ENCODE peak calls at places on chromosome 19, in six cellular contexts. U is astrocyte of the spinal cord, J is heart right ventricle, N is cardiac fibroblast, L is nephron progenitor cell, H is GM13976. W is an unnamed sample.

GRCh38 chr19:42028304-42029216 is 34.5 kb upstream of the ATP1A3 start:
- DNase-seq in U (no peak), J (no peak), N (no peak), L (peak), H (no peak), W (no peak)

GRCh38 chr19:1482361-1483066 is 3.5 kb upstream of the C19orf25 start:
- DNase-seq in U (no peak), J (no peak), N (no peak), L (no peak), H (no peak), W (no peak)

GRCh38 chr19:5170329-5170745 is 170.3 kb downstream of the PTPRS start:
- DNase-seq in U (no peak), J (no peak), N (no peak), L (peak), H (no peak), W (no peak)

GRCh38 chr19:31598730-31599238 is 249.5 kb upstream of the TSHZ3 start:
- DNase-seq in U (no peak), J (no peak), N (no peak), L (no peak), H (no peak), W (no peak)

GRCh38 chr19:42088471-42089190 is 12.7 kb downstream of the ZNF574 start:
- DNase-seq in U (peak), J (no peak), N (peak), L (no peak), H (no peak), W (no peak)

GRCh38 chr19:41746593-41747227 is 8.6 kb upstream of the CEACAM6 start:
- DNase-seq in U (peak), J (no peak), N (peak), L (no peak), H (peak), W (peak)

GRCh38 chr19:45009625-45010255 is 8.5 kb downstream of the RELB start:
- DNase-seq in U (no peak), J (no peak), N (no peak), L (no peak), H (no peak), W (no peak)

GRCh38 chr19:17333611-17334413 is 843 bp downstream of the ANO8 start:
- DNase-seq in U (peak), J (no peak), N (peak), L (no peak), H (peak), W (peak)

GRCh38 chr19:13056052-13056660 is 46.5 kb downstream of the LYL1 start:
- DNase-seq in U (peak), J (peak), N (peak), L (no peak), H (no peak), W (no peak)

GRCh38 chr19:49874503-49875157 is 2.5 kb downstream of the AKT1S1 start:
- DNase-seq in U (no peak), J (no peak), N (no peak), L (no peak), H (no peak), W (no peak)

GRCh38 chr19:39401549-39402416 is 4.9 kb upstream of the ZFP36 start:
- DNase-seq in U (peak), J (peak), N (peak), L (no peak), H (peak), W (peak)

GRCh38 chr19:11421607-11422098 is 2.5 kb upstream of the RGL3 start:
- DNase-seq in U (no peak), J (peak), N (no peak), L (peak), H (peak), W (peak)

GRCh38 chr19:41217741-41218140 is 1.3 kb upstream of the AXL start:
- DNase-seq in U (no peak), J (no peak), N (no peak), L (no peak), H (no peak), W (no peak)

GRCh38 chr19:58362272-58362994 is at the start of gene ZNF497:
- DNase-seq in U (peak), J (peak), N (peak), L (peak), H (peak), W (peak)

GRCh38 chr19:41226053-41226873 is 7.2 kb downstream of the AXL start:
- DNase-seq in U (peak), J (peak), N (peak), L (peak), H (no peak), W (peak)

GRCh38 chr19:49806613-49806946 is 6.5 kb downstream of the FUZ start:
- DNase-seq in U (no peak), J (no peak), N (no peak), L (no peak), H (no peak), W (no peak)

GRCh38 chr19:38661996-38662395 is 14.5 kb downstream of the ACTN4 start:
- DNase-seq in U (no peak), J (no peak), N (no peak), L (no peak), H (no peak), W (no peak)

GRCh38 chr19:19404879-19405860 is at the start of gene GATAD2A:
- DNase-seq in U (peak), J (peak), N (peak), L (peak), H (peak), W (peak)

GRCh38 chr19:19409235-19410030 is 4.0 kb downstream of the GATAD2A start:
- DNase-seq in U (no peak), J (no peak), N (no peak), L (no peak), H (no peak), W (no peak)

GRCh38 chr19:19405919-19406877 is 723 bp downstream of the GATAD2A start:
- DNase-seq in U (peak), J (peak), N (peak), L (peak), H (peak), W (peak)

GRCh38 chr19:19407640-19407933 is 2.1 kb downstream of the GATAD2A start:
- DNase-seq in U (no peak), J (no peak), N (no peak), L (no peak), H (no peak), W (no peak)

DNA sequence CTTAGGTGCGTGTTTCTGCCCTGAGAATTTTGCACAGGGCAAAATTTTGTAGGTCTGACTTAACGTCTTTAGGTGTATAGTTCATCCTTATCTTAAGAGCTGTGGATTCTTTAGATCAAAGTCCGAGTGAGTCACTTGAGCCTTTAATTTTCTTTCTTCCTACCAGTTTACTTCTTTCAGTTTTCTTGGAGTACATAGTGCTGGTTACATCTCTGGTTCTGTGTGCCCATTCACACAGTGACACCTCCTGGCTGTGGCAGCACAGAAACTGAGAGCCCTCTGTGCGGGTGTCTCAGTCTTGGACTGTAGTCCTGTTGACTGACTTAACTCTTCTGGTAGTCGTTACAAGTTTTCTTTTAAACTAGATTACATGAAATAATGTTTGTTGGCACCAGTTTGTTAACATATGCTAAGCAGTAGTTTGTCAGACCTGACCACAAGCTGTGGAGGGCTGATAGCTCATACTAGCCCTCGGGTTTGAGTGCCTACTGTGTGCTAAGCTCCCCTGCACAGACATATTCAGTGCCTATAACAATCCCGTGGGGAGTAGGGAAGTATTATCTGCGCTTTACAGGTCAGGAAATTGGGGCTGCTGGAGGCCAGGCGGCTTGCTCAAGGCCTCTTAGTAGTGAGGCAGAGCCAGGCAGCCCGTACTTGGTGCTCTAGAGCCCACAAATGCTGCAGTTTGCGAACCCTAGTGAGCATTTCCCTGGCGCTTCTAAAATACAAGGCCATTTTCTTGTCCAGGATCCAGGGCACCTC is 1.6 kb downstream of the GATAD2A start:
- DNase-seq in U (peak), J (no peak), N (peak), L (no peak), H (no peak), W (no peak)
- TF ChIP-seq CTCF in U (peak), J (peak), N (peak), L (no peak), H (peak), W (peak)

DNA sequence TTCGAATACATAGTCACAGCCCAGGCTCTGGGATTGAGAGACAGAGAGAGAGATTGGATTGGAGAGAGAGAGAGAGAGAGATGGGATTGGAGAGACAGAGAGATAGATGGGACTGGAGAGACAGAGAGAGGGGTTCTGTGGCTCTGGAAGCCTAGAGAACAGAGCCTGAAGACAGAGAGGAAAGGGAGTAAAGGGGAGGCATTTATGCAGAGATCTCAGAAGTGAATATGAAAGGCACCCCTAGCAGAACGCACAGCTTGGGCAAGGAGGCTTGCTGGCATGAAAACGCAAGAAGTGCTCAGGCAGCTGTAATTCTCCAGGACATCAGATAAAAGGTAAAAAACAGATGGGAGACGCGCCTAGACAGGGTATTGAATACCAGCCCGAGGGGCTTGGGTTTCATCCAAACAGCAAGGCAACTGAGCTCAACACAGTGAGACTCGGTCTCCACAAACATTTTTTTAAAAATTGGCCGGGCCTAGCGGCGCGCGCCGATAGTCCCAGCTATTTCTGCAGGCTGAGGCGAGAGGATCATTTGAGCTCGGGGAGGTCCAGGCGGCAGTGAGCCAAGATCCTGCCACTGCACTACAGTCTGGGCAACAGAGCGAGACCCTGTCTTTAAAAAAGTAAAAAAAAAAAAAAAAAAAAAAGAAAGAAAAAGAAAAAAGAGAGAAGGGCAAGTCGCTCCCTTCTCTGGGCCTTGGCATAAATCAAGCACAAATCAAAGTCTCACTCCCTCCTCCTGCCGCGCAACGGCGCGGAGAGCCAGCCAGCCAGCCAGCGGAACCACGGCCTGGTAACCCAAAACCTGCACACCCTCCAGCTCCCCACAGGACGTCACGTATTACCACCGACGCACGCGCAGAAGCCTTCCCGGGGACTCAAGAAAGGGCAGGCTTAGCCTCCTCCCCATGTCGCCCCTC is 769 bp upstream of the PPP2R1A start:
- DNase-seq in U (no peak), J (peak), N (no peak), L (peak), H (no peak), W (no peak)
- TF ChIP-seq CTCF in U (no peak), J (no peak), N (no peak), L (no peak), H (no peak), W (no peak)

GRCh38 chr19:47428177-47428894 is 9.0 kb upstream of the MEIS3 start:
- DNase-seq in U (peak), J (peak), N (peak), L (peak), H (peak), W (peak)

GRCh38 chr19:47432091-47432490 is 12.8 kb upstream of the MEIS3 start:
- DNase-seq in U (no peak), J (no peak), N (no peak), L (no peak), H (no peak), W (no peak)

GRCh38 chr19:47432499-47432898 is 13.2 kb upstream of the MEIS3 start:
- DNase-seq in U (no peak), J (no peak), N (no peak), L (no peak), H (no peak), W (no peak)

GRCh38 chr19:47429140-47429793 is 9.9 kb upstream of the MEIS3 start:
- DNase-seq in U (no peak), J (no peak), N (no peak), L (peak), H (no peak), W (no peak)

GRCh38 chr19:47430041-47430802 is 10.9 kb upstream of the MEIS3 start:
- DNase-seq in U (peak), J (no peak), N (peak), L (peak), H (no peak), W (no peak)
- TF ChIP-seq CTCF in U (no peak), J (peak), N (no peak), L (peak), H (no peak), W (no peak)

GRCh38 chr19:28731577-28731976 is 481.4 kb downstream of the UQCRFS1 start:
- DNase-seq in U (no peak), J (no peak), N (no peak), L (no peak), H (no peak), W (no peak)

GRCh38 chr19:28731113-28731512 is 481.8 kb downstream of the UQCRFS1 start:
- DNase-seq in U (no peak), J (no peak), N (no peak), L (no peak), H (no peak), W (no peak)

GRCh38 chr19:28737526-28737925 is 475.4 kb downstream of the UQCRFS1 start:
- DNase-seq in U (no peak), J (no peak), N (peak), L (no peak), H (no peak), W (no peak)

GRCh38 chr19:28736528-28736927 is 476.4 kb downstream of the UQCRFS1 start:
- DNase-seq in U (no peak), J (no peak), N (peak), L (no peak), H (no peak), W (no peak)

DNA sequence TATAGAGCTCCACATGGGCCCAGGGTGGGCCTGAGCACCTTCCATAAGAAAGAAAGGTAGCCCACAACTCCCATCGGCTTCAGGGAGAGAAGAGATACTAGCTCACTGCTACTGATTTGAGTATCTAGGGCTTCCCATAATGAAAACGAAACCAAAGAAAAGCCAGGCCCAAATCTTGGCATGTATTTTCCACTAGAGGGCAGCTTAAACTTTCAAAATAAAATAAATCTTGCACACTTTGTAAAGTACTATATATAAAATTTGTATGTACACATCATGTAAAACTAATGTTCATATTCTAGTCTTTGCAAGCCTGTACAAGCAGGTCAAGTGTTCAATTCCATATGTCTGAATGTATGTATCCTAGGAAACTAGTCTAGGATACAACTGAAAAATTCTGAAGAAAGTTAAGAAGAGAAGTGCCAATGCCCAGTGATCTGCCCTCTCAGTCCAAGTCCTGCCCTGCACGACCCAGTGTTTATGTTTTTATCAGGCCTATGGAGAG is 475.9 kb downstream of the UQCRFS1 start:
- DNase-seq in U (peak), J (no peak), N (peak), L (no peak), H (no peak), W (peak)
- TF ChIP-seq CTCF in U (peak), J (peak), N (peak), L (peak), H (peak), W (peak)

GRCh38 chr19:51196181-51196580 is 28.7 kb upstream of the CD33 start:
- DNase-seq in U (no peak), J (no peak), N (no peak), L (no peak), H (no peak), W (no peak)

GRCh38 chr19:51195316-51195586 is 29.6 kb upstream of the CD33 start:
- DNase-seq in U (no peak), J (no peak), N (no peak), L (no peak), H (no peak), W (no peak)

GRCh38 chr19:51195616-51196015 is 29.3 kb upstream of the CD33 start:
- DNase-seq in U (no peak), J (no peak), N (no peak), L (no peak), H (no peak), W (no peak)

GRCh38 chr19:51192689-51193088 is 32.2 kb upstream of the CD33 start:
- DNase-seq in U (no peak), J (no peak), N (no peak), L (no peak), H (no peak), W (no peak)

GRCh38 chr19:51194527-51195315 is 30.2 kb upstream of the CD33 start:
- DNase-seq in U (no peak), J (no peak), N (no peak), L (no peak), H (no peak), W (no peak)
- TF ChIP-seq CTCF in U (no peak), J (no peak), N (no peak), L (no peak), H (no peak), W (no peak)

GRCh38 chr19:6236310-6237291 is 43.2 kb downstream of the MLLT1 start:
- DNase-seq in U (no peak), J (peak), N (no peak), L (no peak), H (no peak), W (no peak)
- TF ChIP-seq CTCF in U (no peak), J (no peak), N (no peak), L (no peak), H (no peak), W (no peak)